ENCODE peak calls at places on chromosomes 12 and 14, in ten cellular contexts. One of them, this sample, is unnamed.

GRCh38 chr12:92608418-92609091 is 94.2 kb upstream of the PLEKHG7 start:
- DNase-seq in T-helper 2 cell: no peak
- DNase-seq in stimulated activated CD8-positive, alpha-beta memory T cell treated with anti-CD3 and anti-CD28 coated beads, Interleukin-4, amount 100 ng/mL, for 24 hours: no peak
- DNase-seq in HT1080: peak; percentile 73
- DNase-seq in neural progenitor cell: peak; percentile 48
- DNase-seq in A549: peak; percentile 76
- DNase-seq in pons: peak; percentile 73
- DNase-seq in activated T-cell treated with anti-CD3 and anti-CD28 coated beads, Interleukin-2, amount 50 U/mL, for 72 hours: no peak
- DNase-seq in BJ: no peak
- DNase-seq in GM04504: no peak
- DNase-seq in this sample: peak; percentile 62

GRCh38 chr14:51202914-51203665 is 37.0 kb upstream of the TMX1 start:
- DNase-seq in activated T-cell treated with anti-CD3 and anti-CD28 coated beads, Interleukin-2, amount 50 U/mL, for 72 hours: no peak
- DNase-seq in T-helper 2 cell: no peak
- DNase-seq in BJ: no peak
- DNase-seq in HT1080: no peak
- DNase-seq in GM04504: no peak
- DNase-seq in neural progenitor cell: no peak
- DNase-seq in A549: no peak
- DNase-seq in stimulated activated CD8-positive, alpha-beta memory T cell treated with anti-CD3 and anti-CD28 coated beads, Interleukin-4, amount 100 ng/mL, for 24 hours: no peak
- DNase-seq in pons: no peak
- DNase-seq in this sample: no peak

GRCh38 chr14:64823305-64823985 is 56.3 kb downstream of the SPTB start:
- DNase-seq in activated T-cell treated with anti-CD3 and anti-CD28 coated beads, Interleukin-2, amount 50 U/mL, for 72 hours: peak; percentile 71
- DNase-seq in T-helper 2 cell: peak; percentile 33
- DNase-seq in HT1080: peak; percentile 68
- DNase-seq in GM04504: peak; percentile 44
- DNase-seq in neural progenitor cell: peak; percentile 86
- DNase-seq in BJ: no peak
- DNase-seq in stimulated activated CD8-positive, alpha-beta memory T cell treated with anti-CD3 and anti-CD28 coated beads, Interleukin-4, amount 100 ng/mL, for 24 hours: peak; percentile 45
- DNase-seq in A549: peak; percentile 78
- DNase-seq in pons: peak; percentile 60
- DNase-seq in this sample: peak; percentile 72

GRCh38 chr12:132825089-132825488 is 3.6 kb downstream of the GOLGA3 start:
- DNase-seq in GM04504: no peak
- DNase-seq in HT1080: no peak
- DNase-seq in activated T-cell treated with anti-CD3 and anti-CD28 coated beads, Interleukin-2, amount 50 U/mL, for 72 hours: no peak
- DNase-seq in neural progenitor cell: no peak
- DNase-seq in stimulated activated CD8-positive, alpha-beta memory T cell treated with anti-CD3 and anti-CD28 coated beads, Interleukin-4, amount 100 ng/mL, for 24 hours: no peak
- DNase-seq in pons: no peak
- DNase-seq in BJ: no peak
- DNase-seq in T-helper 2 cell: no peak
- DNase-seq in A549: no peak
- DNase-seq in this sample: no peak

GRCh38 chr14:97381309-97381708 is 584.1 kb downstream of the VRK1 start:
- DNase-seq in pons: no peak
- DNase-seq in A549: no peak
- DNase-seq in T-helper 2 cell: no peak
- DNase-seq in stimulated activated CD8-positive, alpha-beta memory T cell treated with anti-CD3 and anti-CD28 coated beads, Interleukin-4, amount 100 ng/mL, for 24 hours: no peak
- DNase-seq in BJ: no peak
- DNase-seq in activated T-cell treated with anti-CD3 and anti-CD28 coated beads, Interleukin-2, amount 50 U/mL, for 72 hours: peak; percentile 14
- DNase-seq in neural progenitor cell: no peak
- DNase-seq in GM04504: no peak
- DNase-seq in HT1080: no peak
- DNase-seq in this sample: no peak

GRCh38 chr12:19757317-19757877 is 318.1 kb downstream of the AEBP2 start:
- DNase-seq in neural progenitor cell: peak; percentile 51
- DNase-seq in T-helper 2 cell: no peak
- DNase-seq in A549: peak; percentile 52
- DNase-seq in pons: peak; percentile 42
- DNase-seq in stimulated activated CD8-positive, alpha-beta memory T cell treated with anti-CD3 and anti-CD28 coated beads, Interleukin-4, amount 100 ng/mL, for 24 hours: no peak
- DNase-seq in BJ: no peak
- DNase-seq in GM04504: peak; percentile 25
- DNase-seq in HT1080: peak; percentile 16
- DNase-seq in activated T-cell treated with anti-CD3 and anti-CD28 coated beads, Interleukin-2, amount 50 U/mL, for 72 hours: no peak
- DNase-seq in this sample: peak; percentile 71

GRCh38 chr12:124273630-124274029 is 21.3 kb upstream of the RFLNA start:
- DNase-seq in pons: no peak
- DNase-seq in T-helper 2 cell: no peak
- DNase-seq in stimulated activated CD8-positive, alpha-beta memory T cell treated with anti-CD3 and anti-CD28 coated beads, Interleukin-4, amount 100 ng/mL, for 24 hours: no peak
- DNase-seq in activated T-cell treated with anti-CD3 and anti-CD28 coated beads, Interleukin-2, amount 50 U/mL, for 72 hours: peak; percentile 53
- DNase-seq in neural progenitor cell: no peak
- DNase-seq in A549: peak; percentile 77
- DNase-seq in GM04504: no peak
- DNase-seq in BJ: no peak
- DNase-seq in HT1080: peak; percentile 80
- DNase-seq in this sample: peak; percentile 83

GRCh38 chr12:95836630-95837239 is 22.0 kb upstream of the SNRPF start:
- DNase-seq in GM04504: no peak
- DNase-seq in T-helper 2 cell: no peak
- DNase-seq in BJ: no peak
- DNase-seq in A549: peak; percentile 83
- DNase-seq in neural progenitor cell: no peak
- DNase-seq in pons: no peak
- DNase-seq in HT1080: no peak
- DNase-seq in activated T-cell treated with anti-CD3 and anti-CD28 coated beads, Interleukin-2, amount 50 U/mL, for 72 hours: no peak
- DNase-seq in stimulated activated CD8-positive, alpha-beta memory T cell treated with anti-CD3 and anti-CD28 coated beads, Interleukin-4, amount 100 ng/mL, for 24 hours: no peak
- DNase-seq in this sample: no peak

GRCh38 chr12:12350868-12351463 is 924 bp upstream of the MANSC1 start:
- DNase-seq in T-helper 2 cell: no peak
- DNase-seq in HT1080: peak; percentile 61
- DNase-seq in pons: peak; percentile 56
- DNase-seq in neural progenitor cell: peak; percentile 64
- DNase-seq in A549: peak; percentile 66
- DNase-seq in stimulated activated CD8-positive, alpha-beta memory T cell treated with anti-CD3 and anti-CD28 coated beads, Interleukin-4, amount 100 ng/mL, for 24 hours: no peak
- DNase-seq in GM04504: no peak
- DNase-seq in activated T-cell treated with anti-CD3 and anti-CD28 coated beads, Interleukin-2, amount 50 U/mL, for 72 hours: no peak
- DNase-seq in BJ: no peak
- DNase-seq in this sample: no peak

GRCh38 chr14:95364481-95365209 is 44.9 kb upstream of the CLMN start:
- DNase-seq in HT1080: no peak
- DNase-seq in BJ: no peak
- DNase-seq in pons: no peak
- DNase-seq in activated T-cell treated with anti-CD3 and anti-CD28 coated beads, Interleukin-2, amount 50 U/mL, for 72 hours: no peak
- DNase-seq in A549: no peak
- DNase-seq in neural progenitor cell: no peak
- DNase-seq in GM04504: no peak
- DNase-seq in stimulated activated CD8-positive, alpha-beta memory T cell treated with anti-CD3 and anti-CD28 coated beads, Interleukin-4, amount 100 ng/mL, for 24 hours: no peak
- DNase-seq in T-helper 2 cell: no peak
- DNase-seq in this sample: no peak

GRCh38 chr14:99077076-99077843 is 194.7 kb downstream of the BCL11B start:
- DNase-seq in stimulated activated CD8-positive, alpha-beta memory T cell treated with anti-CD3 and anti-CD28 coated beads, Interleukin-4, amount 100 ng/mL, for 24 hours: no peak
- DNase-seq in T-helper 2 cell: no peak
- DNase-seq in HT1080: peak; percentile 18
- DNase-seq in neural progenitor cell: no peak
- DNase-seq in GM04504: no peak
- DNase-seq in BJ: no peak
- DNase-seq in activated T-cell treated with anti-CD3 and anti-CD28 coated beads, Interleukin-2, amount 50 U/mL, for 72 hours: no peak
- DNase-seq in A549: no peak
- DNase-seq in pons: no peak
- DNase-seq in this sample: no peak

GRCh38 chr12:53324779-53325538 is 3.5 kb upstream of the AAAS start:
- DNase-seq in T-helper 2 cell: peak; percentile 64
- DNase-seq in HT1080: peak; percentile 90
- DNase-seq in pons: peak; percentile 92
- DNase-seq in activated T-cell treated with anti-CD3 and anti-CD28 coated beads, Interleukin-2, amount 50 U/mL, for 72 hours: peak; percentile 94
- DNase-seq in GM04504: peak; percentile 79
- DNase-seq in A549: peak; percentile 96
- DNase-seq in stimulated activated CD8-positive, alpha-beta memory T cell treated with anti-CD3 and anti-CD28 coated beads, Interleukin-4, amount 100 ng/mL, for 24 hours: peak; percentile 85
- DNase-seq in neural progenitor cell: peak; percentile 90
- DNase-seq in BJ: peak; percentile 55
- DNase-seq in this sample: peak; percentile 94

GRCh38 chr12:124515981-124516380 is 51.4 kb downstream of the NCOR2 start:
- DNase-seq in A549: no peak
- DNase-seq in activated T-cell treated with anti-CD3 and anti-CD28 coated beads, Interleukin-2, amount 50 U/mL, for 72 hours: no peak
- DNase-seq in T-helper 2 cell: no peak
- DNase-seq in stimulated activated CD8-positive, alpha-beta memory T cell treated with anti-CD3 and anti-CD28 coated beads, Interleukin-4, amount 100 ng/mL, for 24 hours: no peak
- DNase-seq in neural progenitor cell: no peak
- DNase-seq in BJ: no peak
- DNase-seq in pons: no peak
- DNase-seq in HT1080: no peak
- DNase-seq in GM04504: no peak
- DNase-seq in this sample: no peak

GRCh38 chr12:126747530-126748149 is 1519.3 kb upstream of the TMEM132C start:
- DNase-seq in HT1080: peak; percentile 36
- DNase-seq in pons: peak; percentile 7
- DNase-seq in A549: peak; percentile 40
- DNase-seq in activated T-cell treated with anti-CD3 and anti-CD28 coated beads, Interleukin-2, amount 50 U/mL, for 72 hours: peak; percentile 70
- DNase-seq in BJ: no peak
- DNase-seq in neural progenitor cell: peak; percentile 67
- DNase-seq in stimulated activated CD8-positive, alpha-beta memory T cell treated with anti-CD3 and anti-CD28 coated beads, Interleukin-4, amount 100 ng/mL, for 24 hours: peak; percentile 28
- DNase-seq in T-helper 2 cell: peak; percentile 21
- DNase-seq in GM04504: peak; percentile 6
- DNase-seq in this sample: peak; percentile 5